ENCODE peak calls at places on chromosome 18, in five cellular contexts. Y is stimulated activated CD8-positive, alpha-beta memory T cell treated with anti-CD3 and anti-CD28 coated beads, Interleukin-4, amount 100 ng/mL, for 1 hour; Q is caudate nucleus; Z is HT1080; R is astrocyte of the spinal cord. J is an unnamed sample.
A peak's percentile ranks its signal among the peaks of the same experiment; 100 is the strongest.

GRCh38 chr18:44624052-44624451 is 56.6 kb upstream of the SETBP1 start:
- DNase-seq in Y (no peak), Z (no peak), Q (no peak), R (no peak), J (no peak)

GRCh38 chr18:12278153-12278764 is 24.1 kb downstream of the CIDEA start:
- DNase-seq in R (no peak), Z (peak; percentile 60), Y (no peak), Q (no peak), J (no peak)

GRCh38 chr18:48918156-48918555 is 32.6 kb downstream of the SMAD7 start:
- DNase-seq in Z (no peak), Y (no peak), Q (no peak), R (no peak), J (no peak)

GRCh38 chr18:28159055-28159454 is 17.9 kb downstream of the CDH2 start:
- DNase-seq in Z (peak; percentile 11), R (no peak), Y (no peak), Q (no peak), J (no peak)

GRCh38 chr18:76565238-76566173 is 70.5 kb upstream of the ZNF516 start:
- DNase-seq in Z (peak; percentile 28), R (peak; percentile 92), Y (no peak), Q (no peak), J (peak; percentile 76)

GRCh38 chr18:2986150-2986865 is 26.6 kb downstream of the LPIN2 start:
- DNase-seq in R (no peak), Z (no peak), Q (no peak), Y (no peak), J (no peak)

GRCh38 chr18:49137093-49137492 is 186.3 kb upstream of the SMAD7 start:
- DNase-seq in Z (no peak), Y (no peak), Q (no peak), R (no peak), J (no peak)

GRCh38 chr18:21997207-21998143 is 171.9 kb upstream of the GATA6 start:
- DNase-seq in Z (peak; percentile 51), Q (no peak), Y (no peak), R (peak; percentile 49), J (no peak)

GRCh38 chr18:39724652-39725051 is 2159.1 kb upstream of the CELF4 start:
- DNase-seq in Q (no peak), R (peak; percentile 30), Y (no peak), Z (peak; percentile 23), J (no peak)

GRCh38 chr18:66548747-66549146 is 55.1 kb downstream of the CDH19 start:
- DNase-seq in Q (no peak), Z (no peak), Y (no peak), R (no peak), J (no peak)

GRCh38 chr18:13831864-13832508 is 8.0 kb downstream of the MC5R start:
- DNase-seq in Y (no peak), Q (no peak), Z (peak; percentile 21), R (no peak), J (no peak)

GRCh38 chr18:56727399-56727798 is 76.2 kb downstream of the WDR7 start:
- DNase-seq in Y (no peak), Q (no peak), R (no peak), Z (no peak), J (no peak)

GRCh38 chr18:55161966-55162365 is 202.7 kb upstream of the CCDC68 start:
- DNase-seq in R (no peak), Z (no peak), Q (no peak), Y (no peak), J (no peak)

GRCh38 chr18:22924589-22924988 is 8.5 kb upstream of the RBBP8 start:
- DNase-seq in R (no peak), Y (no peak), Z (no peak), Q (no peak), J (no peak)

GRCh38 chr18:11785444-11786055 is 65.7 kb upstream of the CHMP1B start:
- DNase-seq in Z (no peak), Q (peak; percentile 52), Y (no peak), R (no peak), J (no peak)

GRCh38 chr18:51651761-51652160 is 454.3 kb upstream of the MEX3C start:
- DNase-seq in Q (no peak), Z (no peak), R (no peak), Y (no peak), J (no peak)

GRCh38 chr18:55415258-55415871 is 172.6 kb downstream of the TCF4 start:
- DNase-seq in Z (peak; percentile 57), Q (peak; percentile 26), R (peak; percentile 85), Y (peak; percentile 50), J (peak; percentile 84)

GRCh38 chr18:69817335-69817935 is 130.2 kb downstream of the CD226 start:
- DNase-seq in Y (no peak), Z (peak; percentile 89), Q (no peak), R (peak; percentile 45), J (no peak)

GRCh38 chr18:58520964-58521363 is 107.9 kb downstream of the ALPK2 start:
- DNase-seq in Q (no peak), Y (no peak), R (no peak), Z (peak; percentile 64), J (no peak)

GRCh38 chr18:62784966-62785413 is 69.6 kb downstream of the PHLPP1 start:
- DNase-seq in R (peak; percentile 40), Z (peak; percentile 45), Q (no peak), Y (no peak), J (no peak)

GRCh38 chr18:6001867-6002266 is 106.5 kb upstream of the TMEM200C start:
- DNase-seq in R (peak; percentile 52), Z (no peak), Q (no peak), Y (no peak), J (no peak)

GRCh38 chr18:75132931-75133525 is 75.9 kb downstream of the PTGR3 start:
- DNase-seq in Y (no peak), R (no peak), Z (no peak), Q (no peak), J (peak; percentile 15)

GRCh38 chr18:10406172-10406663 is 48.2 kb upstream of the APCDD1 start:
- DNase-seq in Y (no peak), R (no peak), Z (no peak), Q (no peak), J (no peak)

GRCh38 chr18:68839701-68840100 is 41.8 kb downstream of the CCDC102B start:
- DNase-seq in Z (no peak), Q (no peak), Y (no peak), R (no peak), J (no peak)

GRCh38 chr18:3383381-3383915 is 66.5 kb upstream of the TGIF1 start:
- DNase-seq in Y (no peak), Z (peak; percentile 5), Q (no peak), R (no peak), J (no peak)

GRCh38 chr18:79856119-79857080 is 58.7 kb downstream of the KCNG2 start:
- DNase-seq in Y (no peak), Z (no peak), Q (no peak), R (no peak), J (peak; percentile 43)

GRCh38 chr18:59549797-59550516 is 147.3 kb downstream of the CCBE1 start:
- DNase-seq in Y (no peak), Z (no peak), Q (no peak), R (no peak), J (no peak)

GRCh38 chr18:62974928-62975675 is 259.8 kb downstream of the PHLPP1 start:
- DNase-seq in Y (no peak), Q (no peak), Z (no peak), R (no peak), J (no peak)

GRCh38 chr18:63247506-63248394 is 71.8 kb downstream of the BCL2 start:
- DNase-seq in Z (no peak), Y (no peak), R (no peak), Q (no peak), J (no peak)

GRCh38 chr18:58496937-58497336 is 132.0 kb downstream of the ALPK2 start:
- DNase-seq in Q (no peak), Z (peak; percentile 5), Y (no peak), R (no peak), J (no peak)

GRCh38 chr18:71431689-71432088 is 1112.5 kb downstream of the CBLN2 start:
- DNase-seq in R (no peak), Z (no peak), Q (no peak), Y (no peak), J (no peak)

GRCh38 chr18:44973282-44973681 is 292.6 kb downstream of the SETBP1 start:
- DNase-seq in Y (no peak), R (peak; percentile 30), Z (no peak), Q (no peak), J (no peak)

GRCh38 chr18:32998285-32998684 is 225.5 kb upstream of the KLHL14 start:
- DNase-seq in R (no peak), Q (no peak), Z (no peak), Y (no peak), J (no peak)

GRCh38 chr18:78685980-78686530 is 293.6 kb upstream of the SALL3 start:
- DNase-seq in R (no peak), Y (no peak), Z (no peak), Q (no peak), J (no peak)

GRCh38 chr18:79466591-79466990 is 70.9 kb downstream of the NFATC1 start:
- DNase-seq in R (no peak), Z (no peak), Y (no peak), Q (no peak), J (no peak)

GRCh38 chr18:38539871-38540270 is 974.3 kb upstream of the CELF4 start:
- DNase-seq in Y (no peak), R (no peak), Z (no peak), Q (no peak), J (no peak)

GRCh38 chr18:5519448-5520362 is 24.1 kb downstream of the EPB41L3 start:
- DNase-seq in Q (no peak), Z (no peak), Y (no peak), R (no peak), J (no peak)